ENCODE peak calls at places on chromosome X, in four cellular contexts. One of them, this sample, is unnamed.
A peak's percentile ranks its signal among the peaks of the same experiment; 100 is the strongest.

GRCh38 chrX:114798902-114799301 is 215.0 kb downstream of the HTR2C start:
- DNase-seq in fibroblast of mammary gland: peak; percentile 67
- DNase-seq in right cardiac atrium: no peak
- DNase-seq in K562: no peak
- DNase-seq in this sample: no peak

GRCh38 chrX:31580227-31580626 is 508.4 kb upstream of the FTHL17 start:
- DNase-seq in right cardiac atrium: no peak
- DNase-seq in fibroblast of mammary gland: peak; percentile 6
- DNase-seq in K562: no peak
- DNase-seq in this sample: no peak

GRCh38 chrX:105758784-105759183 is 63.6 kb upstream of the NRK start:
- DNase-seq in K562: no peak
- DNase-seq in fibroblast of mammary gland: no peak
- DNase-seq in right cardiac atrium: no peak
- DNase-seq in this sample: no peak

GRCh38 chrX:136662976-136663375 is 15.0 kb downstream of the CD40LG start:
- DNase-seq in fibroblast of mammary gland: no peak
- DNase-seq in K562: no peak
- DNase-seq in right cardiac atrium: no peak
- DNase-seq in this sample: no peak

GRCh38 chrX:21700967-21701366 is 42.8 kb upstream of the KLHL34 start:
- DNase-seq in right cardiac atrium: no peak
- DNase-seq in K562: no peak
- DNase-seq in fibroblast of mammary gland: peak; percentile 16
- DNase-seq in this sample: no peak

GRCh38 chrX:13659057-13659456 is 6.1 kb downstream of the TCEANC start:
- DNase-seq in K562: no peak
- DNase-seq in right cardiac atrium: no peak
- DNase-seq in fibroblast of mammary gland: peak; percentile 81
- DNase-seq in this sample: no peak

GRCh38 chrX:140343226-140343873 is 161.5 kb downstream of the SOX3 start:
- DNase-seq in fibroblast of mammary gland: no peak
- DNase-seq in K562: no peak
- DNase-seq in right cardiac atrium: no peak
- DNase-seq in this sample: no peak

GRCh38 chrX:150421816-150422215 is 58.7 kb downstream of the MAMLD1 start:
- DNase-seq in K562: no peak
- DNase-seq in fibroblast of mammary gland: peak; percentile 73
- DNase-seq in right cardiac atrium: peak; percentile 64
- DNase-seq in this sample: no peak

GRCh38 chrX:12986886-12987285 is 12.0 kb downstream of the TMSB4X start:
- DNase-seq in K562: no peak
- DNase-seq in fibroblast of mammary gland: no peak
- DNase-seq in right cardiac atrium: no peak
- DNase-seq in this sample: no peak

GRCh38 chrX:3232262-3232950 is 114.0 kb downstream of the MXRA5 start:
- DNase-seq in right cardiac atrium: no peak
- DNase-seq in K562: no peak
- DNase-seq in fibroblast of mammary gland: peak; percentile 28
- DNase-seq in this sample: no peak

GRCh38 chrX:49842603-49843002 is 13.5 kb downstream of the PAGE4 start:
- DNase-seq in right cardiac atrium: no peak
- DNase-seq in K562: peak; percentile 13
- DNase-seq in fibroblast of mammary gland: no peak
- DNase-seq in this sample: no peak

GRCh38 chrX:135393046-135393445 is 28.7 kb upstream of the SMIM10L2A start:
- DNase-seq in fibroblast of mammary gland: no peak
- DNase-seq in K562: no peak
- DNase-seq in right cardiac atrium: no peak
- DNase-seq in this sample: no peak

GRCh38 chrX:1249101-1249887 is 19.3 kb upstream of the CSF2RA start:
- DNase-seq in K562: no peak
- DNase-seq in fibroblast of mammary gland: no peak
- DNase-seq in right cardiac atrium: peak; percentile 79
- DNase-seq in this sample: peak; percentile 80

GRCh38 chrX:131791608-131792355 is 231.3 kb upstream of the STK26 start:
- DNase-seq in K562: no peak
- DNase-seq in right cardiac atrium: no peak
- DNase-seq in fibroblast of mammary gland: peak; percentile 18
- DNase-seq in this sample: no peak
- H3K4me3 ChIP-seq in K562: no peak overlapping the region
- H3K4me3 ChIP-seq in right cardiac atrium: no peak overlapping the region
- H3K4me3 ChIP-seq in fibroblast of mammary gland: peak overlapping the region; percentile 42
- H3K4me3 ChIP-seq in this sample: no peak overlapping the region

DNA sequence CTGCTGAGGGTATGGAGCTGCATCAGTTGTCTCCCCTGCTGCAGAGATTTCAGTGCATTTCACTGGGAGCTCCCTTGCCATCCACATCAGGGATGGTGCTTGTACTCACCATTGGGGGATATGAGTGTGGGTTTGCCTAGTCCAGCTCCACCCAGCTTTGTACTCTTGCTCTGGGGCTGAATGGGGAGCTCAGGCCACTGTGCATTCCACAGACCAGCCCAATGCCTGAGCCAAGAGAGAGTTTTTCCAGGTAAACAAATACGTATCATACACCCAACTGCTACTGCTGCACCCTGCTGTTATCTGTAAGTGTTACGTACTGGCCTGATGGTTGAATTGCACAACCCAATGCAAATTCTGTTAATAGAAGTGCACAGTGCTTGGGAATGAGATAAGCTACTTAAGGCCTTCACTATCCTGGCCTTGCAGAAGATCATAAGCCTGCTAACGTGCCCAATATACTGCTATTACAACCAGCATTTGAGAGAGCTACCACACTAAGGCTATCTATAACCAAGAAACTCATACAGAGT is 205.0 kb upstream of the DMD start:
- DNase-seq in K562: no peak
- DNase-seq in fibroblast of mammary gland: no peak
- DNase-seq in right cardiac atrium: no peak
- DNase-seq in this sample: no peak
- H3K4me3 ChIP-seq in K562: no peak overlapping the region
- H3K4me3 ChIP-seq in fibroblast of mammary gland: no peak overlapping the region
- H3K4me3 ChIP-seq in right cardiac atrium: no peak overlapping the region
- H3K4me3 ChIP-seq in this sample: no peak overlapping the region

GRCh38 chrX:130085551-130085986 is 24.7 kb downstream of the ELF4 start:
- DNase-seq in fibroblast of mammary gland: no peak
- DNase-seq in K562: no peak
- DNase-seq in right cardiac atrium: no peak
- DNase-seq in this sample: no peak
- H3K4me3 ChIP-seq in fibroblast of mammary gland: no peak overlapping the region
- H3K4me3 ChIP-seq in K562: no peak overlapping the region
- H3K4me3 ChIP-seq in right cardiac atrium: no peak overlapping the region
- H3K4me3 ChIP-seq in this sample: peak overlapping the region; percentile 40

GRCh38 chrX:119389214-119389613 is 9.9 kb upstream of the SLC25A43 start:
- DNase-seq in fibroblast of mammary gland: no peak
- DNase-seq in right cardiac atrium: no peak
- DNase-seq in K562: no peak
- DNase-seq in this sample: no peak
- H3K4me3 ChIP-seq in fibroblast of mammary gland: no peak overlapping the region
- H3K4me3 ChIP-seq in right cardiac atrium: no peak overlapping the region
- H3K4me3 ChIP-seq in K562: no peak overlapping the region
- H3K4me3 ChIP-seq in this sample: no peak overlapping the region

GRCh38 chrX:16970977-16971376 is 24.5 kb downstream of the REPS2 start:
- DNase-seq in right cardiac atrium: no peak
- DNase-seq in fibroblast of mammary gland: peak; percentile 72
- DNase-seq in K562: no peak
- DNase-seq in this sample: no peak

GRCh38 chrX:16975233-16975632 is 28.8 kb downstream of the REPS2 start:
- DNase-seq in fibroblast of mammary gland: no peak
- DNase-seq in right cardiac atrium: no peak
- DNase-seq in K562: no peak
- DNase-seq in this sample: peak; percentile 10

GRCh38 chrX:16966745-16967144 is 20.3 kb downstream of the REPS2 start:
- DNase-seq in right cardiac atrium: no peak
- DNase-seq in K562: no peak
- DNase-seq in fibroblast of mammary gland: peak; percentile 35
- DNase-seq in this sample: no peak

GRCh38 chrX:16971694-16972093 is 25.2 kb downstream of the REPS2 start:
- DNase-seq in right cardiac atrium: no peak
- DNase-seq in fibroblast of mammary gland: no peak
- DNase-seq in K562: no peak
- DNase-seq in this sample: no peak
- H3K4me3 ChIP-seq in right cardiac atrium: no peak overlapping the region
- H3K4me3 ChIP-seq in fibroblast of mammary gland: no peak overlapping the region
- H3K4me3 ChIP-seq in K562: no peak overlapping the region
- H3K4me3 ChIP-seq in this sample: no peak overlapping the region

DNA sequence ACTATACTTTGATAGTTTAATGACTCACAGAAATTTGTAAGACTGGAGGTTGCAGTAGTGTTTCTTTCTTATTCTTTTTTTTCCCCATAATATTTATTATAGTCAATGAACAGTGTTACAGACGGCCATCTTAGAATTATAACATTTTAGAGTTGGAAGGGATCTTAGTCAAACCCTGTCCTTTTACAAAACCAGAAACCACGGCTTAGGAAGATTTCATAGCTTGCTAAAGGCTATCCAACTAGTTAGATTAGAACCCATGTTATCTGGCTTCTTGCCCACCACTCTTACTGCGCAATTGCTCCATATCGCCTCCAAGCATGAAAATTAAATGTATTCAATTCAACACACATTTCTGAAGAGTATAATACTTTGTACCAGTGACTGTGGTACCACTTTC is 1.1 kb downstream of the XIAP start:
- DNase-seq in right cardiac atrium: no peak
- DNase-seq in fibroblast of mammary gland: peak; percentile 30
- DNase-seq in K562: no peak
- DNase-seq in this sample: no peak
- H3K4me3 ChIP-seq in right cardiac atrium: peak overlapping the region; percentile 73
- H3K4me3 ChIP-seq in fibroblast of mammary gland: peak overlapping the region; percentile 70
- H3K4me3 ChIP-seq in K562: peak overlapping the region; percentile 67
- H3K4me3 ChIP-seq in this sample: peak overlapping the region; percentile 68

DNA sequence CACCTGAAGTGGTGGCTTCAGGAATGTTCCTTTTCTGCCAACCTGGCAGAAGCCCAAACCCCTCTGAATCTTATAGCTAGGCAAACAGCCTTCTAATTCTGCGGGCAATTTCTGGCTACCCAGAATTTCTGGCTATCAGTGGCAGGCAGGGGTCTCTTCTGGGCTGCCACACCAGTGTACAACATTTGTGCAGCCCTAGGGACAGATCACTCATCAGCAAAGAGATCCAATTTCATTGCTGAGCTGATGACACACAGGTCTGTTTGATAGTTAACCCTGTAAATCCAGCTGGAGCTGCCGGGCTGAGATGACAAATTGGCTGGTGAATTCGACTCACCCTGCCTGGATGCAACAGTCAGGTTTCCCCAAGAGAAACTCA is 2.4 kb downstream of the MID1 start:
- DNase-seq in fibroblast of mammary gland: peak; percentile 74
- DNase-seq in K562: no peak
- DNase-seq in right cardiac atrium: no peak
- DNase-seq in this sample: no peak
- H3K4me3 ChIP-seq in fibroblast of mammary gland: peak overlapping the region; percentile 67
- H3K4me3 ChIP-seq in K562: no peak overlapping the region
- H3K4me3 ChIP-seq in right cardiac atrium: peak overlapping the region; percentile 86
- H3K4me3 ChIP-seq in this sample: no peak overlapping the region

This sample was measured in Jurkat, Clone E6-1.